ENCODE peak calls at places on chromosomes 5 and 9, in four cellular contexts. X is memory B cell, T is fibroblast of pulmonary artery, M is sciatic nerve. L is an unnamed sample.

GRCh38 chr5:136094189-136094912 is 38.3 kb upstream of the SMAD5 start:
- DNase-seq in T (peak; percentile 23), X (no peak), M (no peak), L (no peak)

GRCh38 chr5:68444048-68444447 is 228.5 kb downstream of the PIK3R1 start:
- DNase-seq in X (no peak), M (no peak), T (no peak), L (no peak)

GRCh38 chr5:102959055-102959454 is 160.9 kb downstream of the GIN1 start:
- DNase-seq in X (no peak), T (peak; percentile 92), M (no peak), L (no peak)

GRCh38 chr5:34597034-34597433 is 59.1 kb upstream of the RAI14 start:
- DNase-seq in T (no peak), M (no peak), X (no peak), L (no peak)

GRCh38 chr5:150630459-150631325 is 9.8 kb upstream of the SYNPO start:
- DNase-seq in T (no peak), X (no peak), M (no peak), L (no peak)

GRCh38 chr9:76215066-76215465 is 179.2 kb downstream of the RFK start:
- DNase-seq in T (peak; percentile 61), M (no peak), X (no peak), L (no peak)

GRCh38 chr9:128034821-128035764 is 32.0 kb downstream of the NAIF1 start:
- DNase-seq in T (peak; percentile 91), M (peak; percentile 79), X (peak; percentile 71), L (peak; percentile 67)

GRCh38 chr5:59685806-59686205 is 207.7 kb downstream of the PDE4D start:
- DNase-seq in M (no peak), T (peak; percentile 32), X (no peak), L (no peak)

GRCh38 chr5:129973716-129974426 is 69.6 kb downstream of the CHSY3 start:
- DNase-seq in M (no peak), X (no peak), T (peak; percentile 48), L (no peak)

GRCh38 chr9:137479315-137479861 is 20.3 kb upstream of the NSMF start:
- DNase-seq in X (no peak), T (no peak), M (no peak), L (no peak)

GRCh38 chr9:83992407-83992806 is 11.8 kb downstream of the RMI1 start:
- DNase-seq in M (no peak), X (no peak), T (no peak), L (no peak)

GRCh38 chr9:15416880-15417279 is 5.8 kb upstream of the SNAPC3 start:
- DNase-seq in M (no peak), X (no peak), T (peak; percentile 72), L (no peak)

GRCh38 chr5:13251623-13252367 is 692.7 kb downstream of the DNAH5 start:
- DNase-seq in T (peak; percentile 9), M (no peak), X (no peak), L (no peak)

GRCh38 chr5:109533847-109534272 is 124.1 kb upstream of the PJA2 start:
- DNase-seq in X (no peak), T (peak; percentile 19), M (no peak), L (no peak)

GRCh38 chr5:144864113-144864512 is 693.4 kb downstream of the KCTD16 start:
- DNase-seq in M (no peak), X (no peak), T (no peak), L (no peak)

GRCh38 chr9:77896269-77897245 is 135.1 kb downstream of the GNAQ start:
- DNase-seq in X (no peak), M (no peak), T (no peak), L (no peak)

GRCh38 chr9:752201-752600 is 89.3 kb upstream of the DMRT1 start:
- DNase-seq in X (no peak), T (peak; percentile 92), M (no peak), L (no peak)

GRCh38 chr5:136133416-136134383 is 1.1 kb downstream of the SMAD5 start:
- DNase-seq in X (peak; percentile 27), M (peak; percentile 62), T (peak; percentile 77), L (no peak)

GRCh38 chr9:118882674-118883073 is 486.6 kb downstream of the BRINP1 start:
- DNase-seq in T (no peak), M (no peak), X (no peak), L (no peak)

GRCh38 chr9:16559418-16560188 is 310.9 kb downstream of the BNC2 start:
- DNase-seq in M (no peak), T (no peak), X (no peak), L (no peak)